ENCODE peak calls at places on chromosomes 11 and 22, in six cellular contexts. One of them, this sample, is unnamed.

GRCh38 chr11:40099391-40100169 is 1359.9 kb downstream of the LRRC4C start:
- DNase-seq in amniotic stem cell: no peak
- DNase-seq in ecto neural progenitor cell: no peak
- DNase-seq in SJSA1: no peak
- DNase-seq in B cell: no peak
- DNase-seq in stimulated activated CD4-positive, alpha-beta T cell treated with anti-CD3 and anti-CD28 coated beads, TNF-alpha, amount 100 ng/mL, for 24 hours: no peak
- DNase-seq in this sample: no peak

GRCh38 chr22:20009582-20010306 is 6.9 kb downstream of the ARVCF start:
- DNase-seq in B cell: peak; percentile 9
- DNase-seq in SJSA1: no peak
- DNase-seq in ecto neural progenitor cell: no peak
- DNase-seq in amniotic stem cell: no peak
- DNase-seq in stimulated activated CD4-positive, alpha-beta T cell treated with anti-CD3 and anti-CD28 coated beads, TNF-alpha, amount 100 ng/mL, for 24 hours: no peak
- DNase-seq in this sample: no peak

GRCh38 chr22:31496735-31497146 is 405 bp downstream of the SFI1 start:
- DNase-seq in stimulated activated CD4-positive, alpha-beta T cell treated with anti-CD3 and anti-CD28 coated beads, TNF-alpha, amount 100 ng/mL, for 24 hours: peak; percentile 33
- DNase-seq in ecto neural progenitor cell: no peak
- DNase-seq in SJSA1: no peak
- DNase-seq in B cell: peak; percentile 49
- DNase-seq in amniotic stem cell: no peak
- DNase-seq in this sample: no peak

GRCh38 chr11:61888043-61888442 is 3.3 kb downstream of the FADS3 start:
- DNase-seq in ecto neural progenitor cell: no peak
- DNase-seq in SJSA1: peak; percentile 75
- DNase-seq in stimulated activated CD4-positive, alpha-beta T cell treated with anti-CD3 and anti-CD28 coated beads, TNF-alpha, amount 100 ng/mL, for 24 hours: no peak
- DNase-seq in amniotic stem cell: peak; percentile 69
- DNase-seq in B cell: no peak
- DNase-seq in this sample: no peak

GRCh38 chr22:29873943-29874342 is 9.0 kb upstream of the MTMR3 start:
- DNase-seq in amniotic stem cell: no peak
- DNase-seq in ecto neural progenitor cell: no peak
- DNase-seq in SJSA1: no peak
- DNase-seq in B cell: no peak
- DNase-seq in stimulated activated CD4-positive, alpha-beta T cell treated with anti-CD3 and anti-CD28 coated beads, TNF-alpha, amount 100 ng/mL, for 24 hours: no peak
- DNase-seq in this sample: no peak

GRCh38 chr22:31248138-31248745 is 36.1 kb downstream of the LIMK2 start:
- DNase-seq in stimulated activated CD4-positive, alpha-beta T cell treated with anti-CD3 and anti-CD28 coated beads, TNF-alpha, amount 100 ng/mL, for 24 hours: peak; percentile 60
- DNase-seq in B cell: no peak
- DNase-seq in SJSA1: peak; percentile 84
- DNase-seq in ecto neural progenitor cell: peak; percentile 87
- DNase-seq in amniotic stem cell: peak; percentile 83
- DNase-seq in this sample: peak; percentile 68

GRCh38 chr22:29073618-29074275 is 912 bp downstream of the KREMEN1 start:
- DNase-seq in amniotic stem cell: no peak
- DNase-seq in stimulated activated CD4-positive, alpha-beta T cell treated with anti-CD3 and anti-CD28 coated beads, TNF-alpha, amount 100 ng/mL, for 24 hours: peak; percentile 11
- DNase-seq in ecto neural progenitor cell: peak; percentile 78
- DNase-seq in SJSA1: no peak
- DNase-seq in B cell: no peak
- DNase-seq in this sample: peak; percentile 38

GRCh38 chr11:63871962-63872832 is 33.3 kb downstream of the MARK2 start:
- DNase-seq in SJSA1: peak; percentile 95
- DNase-seq in stimulated activated CD4-positive, alpha-beta T cell treated with anti-CD3 and anti-CD28 coated beads, TNF-alpha, amount 100 ng/mL, for 24 hours: peak; percentile 21
- DNase-seq in B cell: no peak
- DNase-seq in amniotic stem cell: peak; percentile 89
- DNase-seq in ecto neural progenitor cell: peak; percentile 66
- DNase-seq in this sample: peak; percentile 85

GRCh38 chr11:27864046-27865025 is 164.1 kb upstream of the BDNF start:
- DNase-seq in stimulated activated CD4-positive, alpha-beta T cell treated with anti-CD3 and anti-CD28 coated beads, TNF-alpha, amount 100 ng/mL, for 24 hours: no peak
- DNase-seq in amniotic stem cell: no peak
- DNase-seq in B cell: no peak
- DNase-seq in ecto neural progenitor cell: no peak
- DNase-seq in SJSA1: no peak
- DNase-seq in this sample: no peak

GRCh38 chr11:125979521-125979920 is 33.7 kb downstream of the VSIG10L2 start:
- DNase-seq in ecto neural progenitor cell: no peak
- DNase-seq in stimulated activated CD4-positive, alpha-beta T cell treated with anti-CD3 and anti-CD28 coated beads, TNF-alpha, amount 100 ng/mL, for 24 hours: no peak
- DNase-seq in amniotic stem cell: no peak
- DNase-seq in B cell: no peak
- DNase-seq in SJSA1: no peak
- DNase-seq in this sample: no peak

GRCh38 chr22:47372111-47372581 is 609.7 kb downstream of the TBC1D22A start:
- DNase-seq in ecto neural progenitor cell: no peak
- DNase-seq in stimulated activated CD4-positive, alpha-beta T cell treated with anti-CD3 and anti-CD28 coated beads, TNF-alpha, amount 100 ng/mL, for 24 hours: no peak
- DNase-seq in B cell: peak; percentile 20
- DNase-seq in SJSA1: no peak
- DNase-seq in amniotic stem cell: no peak
- DNase-seq in this sample: no peak

GRCh38 chr22:48535868-48536690 is 1291.6 kb downstream of the BRD1 start:
- DNase-seq in amniotic stem cell: no peak
- DNase-seq in B cell: no peak
- DNase-seq in SJSA1: no peak
- DNase-seq in stimulated activated CD4-positive, alpha-beta T cell treated with anti-CD3 and anti-CD28 coated beads, TNF-alpha, amount 100 ng/mL, for 24 hours: no peak
- DNase-seq in ecto neural progenitor cell: no peak
- DNase-seq in this sample: no peak

GRCh38 chr11:60367009-60367408 is 11.3 kb upstream of the MS4A7 start:
- DNase-seq in ecto neural progenitor cell: no peak
- DNase-seq in stimulated activated CD4-positive, alpha-beta T cell treated with anti-CD3 and anti-CD28 coated beads, TNF-alpha, amount 100 ng/mL, for 24 hours: no peak
- DNase-seq in SJSA1: no peak
- DNase-seq in amniotic stem cell: no peak
- DNase-seq in B cell: no peak
- DNase-seq in this sample: peak; percentile 83

GRCh38 chr11:62461740-62462522 is 43.1 kb downstream of the SCGB1A1 start:
- DNase-seq in stimulated activated CD4-positive, alpha-beta T cell treated with anti-CD3 and anti-CD28 coated beads, TNF-alpha, amount 100 ng/mL, for 24 hours: no peak
- DNase-seq in B cell: no peak
- DNase-seq in amniotic stem cell: no peak
- DNase-seq in SJSA1: peak; percentile 75
- DNase-seq in ecto neural progenitor cell: no peak
- DNase-seq in this sample: no peak

GRCh38 chr11:15223318-15223717 is 108.6 kb downstream of the INSC start:
- DNase-seq in SJSA1: no peak
- DNase-seq in amniotic stem cell: no peak
- DNase-seq in B cell: no peak
- DNase-seq in stimulated activated CD4-positive, alpha-beta T cell treated with anti-CD3 and anti-CD28 coated beads, TNF-alpha, amount 100 ng/mL, for 24 hours: no peak
- DNase-seq in ecto neural progenitor cell: no peak
- DNase-seq in this sample: no peak

GRCh38 chr22:47847281-47847890 is 1084.9 kb downstream of the TBC1D22A start:
- DNase-seq in amniotic stem cell: no peak
- DNase-seq in SJSA1: no peak
- DNase-seq in ecto neural progenitor cell: no peak
- DNase-seq in stimulated activated CD4-positive, alpha-beta T cell treated with anti-CD3 and anti-CD28 coated beads, TNF-alpha, amount 100 ng/mL, for 24 hours: no peak
- DNase-seq in B cell: no peak
- DNase-seq in this sample: no peak

GRCh38 chr11:49208006-49208721 is at the start of gene FOLH1:
- DNase-seq in amniotic stem cell: no peak
- DNase-seq in SJSA1: peak; percentile 2
- DNase-seq in ecto neural progenitor cell: peak; percentile 49
- DNase-seq in stimulated activated CD4-positive, alpha-beta T cell treated with anti-CD3 and anti-CD28 coated beads, TNF-alpha, amount 100 ng/mL, for 24 hours: no peak
- DNase-seq in B cell: no peak
- DNase-seq in this sample: peak; percentile 11